ENCODE peak calls at places on chromosome 16, in five cellular contexts. O is Caki2, Q is amniotic stem cell, W is HS-27A, Z is putamen. B is an unnamed sample.

GRCh38 chr16:19710991-19711545 is 7.0 kb downstream of the KNOP1 start:
- DNase-seq in Q (no peak), O (no peak), Z (no peak), W (no peak), B (no peak)

GRCh38 chr16:85176541-85177447 is 64.5 kb upstream of the CIBAR2 start:
- DNase-seq in W (no peak), O (no peak), Z (no peak), Q (no peak), B (no peak)

GRCh38 chr16:66899945-66900688 is 18.6 kb downstream of the CDH16 start:
- DNase-seq in W (peak; percentile 66), Z (no peak), O (peak; percentile 77), Q (no peak), B (peak; percentile 46)

GRCh38 chr16:68083861-68084503 is 1.2 kb upstream of the NFATC3 start:
- DNase-seq in Q (no peak), W (no peak), Z (no peak), O (no peak), B (no peak)

GRCh38 chr16:52191533-52192134 is 355.3 kb downstream of the TOX3 start:
- DNase-seq in Z (peak; percentile 25), Q (no peak), O (peak; percentile 39), W (peak; percentile 24), B (peak; percentile 48)

GRCh38 chr16:29775742-29776408 is 2.2 kb upstream of the ZG16 start:
- DNase-seq in Q (peak; percentile 10), O (no peak), Z (no peak), W (no peak), B (no peak)

GRCh38 chr16:46949216-46949892 is 24.1 kb downstream of the DNAJA2 start:
- DNase-seq in O (no peak), Z (no peak), Q (no peak), W (no peak), B (no peak)

GRCh38 chr16:85046957-85047866 is 19.6 kb downstream of the KIAA0513 start:
- DNase-seq in Q (no peak), O (no peak), Z (no peak), W (no peak), B (no peak)

GRCh38 chr16:30049871-30050270 is 15.7 kb upstream of the ALDOA start:
- DNase-seq in Z (peak; percentile 76), O (no peak), W (no peak), Q (no peak), B (no peak)

GRCh38 chr16:87918866-87919680 is 17.3 kb downstream of the CA5A start:
- DNase-seq in Z (no peak), W (no peak), Q (no peak), O (no peak), B (no peak)

GRCh38 chr16:87463722-87464690 is 28.8 kb downstream of the ZCCHC14 start:
- DNase-seq in O (peak; percentile 66), W (no peak), Z (no peak), Q (no peak), B (no peak)

GRCh38 chr16:1167276-1168107 is 14.6 kb downstream of the CACNA1H start:
- DNase-seq in Q (no peak), W (no peak), O (no peak), Z (peak; percentile 76), B (no peak)

GRCh38 chr16:13939821-13940220 is 19.9 kb downstream of the ERCC4 start:
- DNase-seq in O (no peak), Q (no peak), Z (no peak), W (no peak), B (no peak)

GRCh38 chr16:52552643-52553042 is 5.7 kb upstream of the TOX3 start:
- DNase-seq in Z (no peak), Q (no peak), O (peak; percentile 72), W (no peak), B (no peak)

GRCh38 chr16:87065781-87066694 is 251.2 kb downstream of the C16orf95 start:
- DNase-seq in Z (no peak), O (no peak), Q (no peak), W (no peak), B (no peak)

GRCh38 chr16:9407206-9407758 is 315.8 kb downstream of the HAPSTR1 start:
- DNase-seq in O (no peak), Z (no peak), W (no peak), Q (no peak), B (no peak)

B was measured in fibroblast of the conjunctiva.